ENCODE peak calls at places on chromosomes 12 and 14, in four cellular contexts. W is left ventricle myocardium inferior, V is foreskin fibroblast, O is AG09309. K is an unnamed sample.

GRCh38 chr14:55523321-55523720 is 56.7 kb upstream of the KTN1 start:
- DNase-seq in W (no peak), V (no peak), O (no peak), K (no peak)

GRCh38 chr12:24840046-24840800 is 108.7 kb downstream of the BCAT1 start:
- DNase-seq in W (no peak), V (peak; percentile 61), O (no peak), K (no peak)

GRCh38 chr12:13316847-13317246 is 120.3 kb downstream of the EMP1 start:
- DNase-seq in W (no peak), V (no peak), O (no peak), K (no peak)

GRCh38 chr14:63510538-63510937 is 32.6 kb downstream of the PPP2R5E start:
- DNase-seq in W (no peak), V (no peak), O (no peak), K (no peak)

GRCh38 chr14:99681101-99681831 is 2.8 kb upstream of the CYP46A1 start:
- DNase-seq in W (no peak), V (no peak), O (no peak), K (no peak)

GRCh38 chr12:131311764-131312163 is 358.1 kb downstream of the ADGRD1 start:
- DNase-seq in W (no peak), V (no peak), O (no peak), K (no peak)

GRCh38 chr12:109999649-109999971 is 380 bp downstream of the ANKRD13A start:
- DNase-seq in W (peak; percentile 17), V (no peak), O (no peak), K (no peak)

GRCh38 chr12:51388826-51389225 is 2.4 kb downstream of the GALNT6 start:
- DNase-seq in W (no peak), V (peak; percentile 54), O (no peak), K (no peak)

GRCh38 chr14:41872906-41873305 is 266.2 kb downstream of the LRFN5 start:
- DNase-seq in W (no peak), V (peak; percentile 44), O (no peak), K (no peak)

GRCh38 chr14:99187858-99188257 is 84.1 kb downstream of the BCL11B start:
- DNase-seq in W (no peak), V (no peak), O (no peak), K (no peak)

GRCh38 chr12:57470970-57471656 is 8.6 kb downstream of the ARHGAP9 start:
- DNase-seq in W (no peak), V (no peak), O (no peak), K (no peak)

GRCh38 chr12:131831021-131831571 is 2.9 kb downstream of the MMP17 start:
- DNase-seq in W (no peak), V (peak; percentile 66), O (no peak), K (no peak)

GRCh38 chr12:58148405-58148804 is 207.0 kb downstream of the ATP23 start:
- DNase-seq in W (no peak), V (peak; percentile 36), O (peak; percentile 5), K (peak; percentile 73)

GRCh38 chr12:52551466-52551865 is 1.5 kb downstream of the KRT71 start:
- DNase-seq in W (peak; percentile 36), V (no peak), O (no peak), K (no peak)

GRCh38 chr14:25116607-25117006 is 66.7 kb upstream of the STXBP6 start:
- DNase-seq in W (no peak), V (peak; percentile 55), O (no peak), K (no peak)

GRCh38 chr12:52691076-52691764 is 11.0 kb upstream of the KRT1 start:
- DNase-seq in W (no peak), V (no peak), O (no peak), K (no peak)

GRCh38 chr12:123744836-123745235 is 17.3 kb upstream of the DNAH10 start:
- DNase-seq in W (no peak), V (peak; percentile 11), O (no peak), K (no peak)
- TF ChIP-seq CTCF in W (peak; percentile 32), V (no peak), O (no peak), K (peak; percentile 28)

GRCh38 chr12:79008591-79008990 is 144.0 kb downstream of the SYT1 start:
- DNase-seq in W (no peak), V (no peak), O (no peak), K (no peak)

GRCh38 chr12:79001404-79001803 is 136.8 kb downstream of the SYT1 start:
- DNase-seq in W (no peak), V (no peak), O (no peak), K (no peak)

GRCh38 chr12:79000501-79000900 is 135.9 kb downstream of the SYT1 start:
- DNase-seq in W (no peak), V (peak; percentile 26), O (no peak), K (no peak)

DNA sequence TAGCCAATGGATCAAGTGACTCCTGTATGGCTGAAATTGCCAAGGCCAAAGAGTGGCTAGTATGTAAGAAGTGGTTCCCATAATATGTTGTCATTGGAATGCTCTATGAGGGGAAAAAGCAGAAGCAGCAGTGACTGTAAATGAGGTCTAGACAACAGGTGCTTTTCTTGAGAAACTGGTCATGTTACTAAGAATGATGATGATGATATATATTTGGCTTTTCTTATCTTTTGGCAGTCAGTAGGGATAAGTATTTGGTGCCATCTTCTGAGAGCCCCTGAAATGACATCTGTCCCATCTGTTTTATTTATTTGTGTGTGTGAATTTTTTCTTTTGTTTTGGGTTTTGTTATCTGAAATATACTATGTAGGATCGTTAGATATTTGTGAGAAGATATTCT is 141.7 kb downstream of the SYT1 start:
- DNase-seq in W (no peak), V (peak; percentile 31), O (no peak), K (no peak)
- TF ChIP-seq CTCF in W (no peak), V (no peak), O (peak; percentile 49), K (peak; percentile 15)

GRCh38 chr14:65359503-65359902 is 53.0 kb upstream of the FUT8 start:
- DNase-seq in W (no peak), V (peak; percentile 37), O (no peak), K (no peak)

GRCh38 chr14:65354715-65355114 is 57.8 kb upstream of the FUT8 start:
- DNase-seq in W (no peak), V (no peak), O (no peak), K (no peak)

GRCh38 chr14:65357091-65357490 is 55.4 kb upstream of the FUT8 start:
- DNase-seq in W (peak; percentile 28), V (no peak), O (no peak), K (no peak)

GRCh38 chr14:65354131-65354530 is 58.4 kb upstream of the FUT8 start:
- DNase-seq in W (no peak), V (no peak), O (no peak), K (no peak)

GRCh38 chr14:65356327-65356836 is 56.1 kb upstream of the FUT8 start:
- DNase-seq in W (no peak), V (peak; percentile 79), O (peak; percentile 46), K (peak; percentile 94)
- TF ChIP-seq CTCF in W (no peak), V (no peak), O (no peak), K (no peak)

GRCh38 chr12:27780612-27781408 is 774 bp upstream of the MANSC4 start:
- DNase-seq in W (peak; percentile 14), V (peak; percentile 70), O (no peak), K (no peak)
- TF ChIP-seq CTCF in W (no peak), V (no peak), O (no peak), K (no peak)

DNA sequence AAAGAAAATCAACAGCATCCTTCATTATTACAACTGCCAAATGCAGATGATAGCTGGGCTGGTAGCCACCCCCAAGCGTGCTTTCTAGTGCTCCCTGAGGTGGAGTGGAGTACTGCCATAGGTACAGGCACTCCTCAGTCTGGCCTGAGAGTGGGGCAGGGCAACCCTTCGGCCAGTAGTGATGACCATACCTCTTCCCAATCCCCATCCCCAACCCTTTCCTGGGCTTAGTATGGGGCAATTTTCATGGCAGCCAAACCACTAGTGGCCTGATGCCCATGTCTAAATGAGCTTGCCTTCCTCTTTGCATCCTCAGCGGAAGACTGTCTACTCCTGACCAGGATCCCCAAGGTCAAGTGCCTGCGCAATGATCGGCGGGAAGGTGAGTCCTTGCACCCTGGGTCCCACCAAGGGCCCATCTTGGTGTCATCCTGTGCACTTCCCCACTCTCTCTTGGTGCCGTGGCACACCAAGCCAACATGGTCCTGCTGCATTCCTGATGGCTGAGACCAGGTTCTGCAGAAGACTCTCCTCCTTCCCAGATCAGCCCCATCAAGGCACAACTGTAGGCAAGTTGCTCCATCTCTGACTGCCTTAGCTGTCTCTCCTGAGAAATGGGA is 65.8 kb downstream of the GALNT16 start:
- DNase-seq in W (no peak), V (no peak), O (no peak), K (no peak)
- TF ChIP-seq CTCF in W (no peak), V (no peak), O (no peak), K (no peak)

DNA sequence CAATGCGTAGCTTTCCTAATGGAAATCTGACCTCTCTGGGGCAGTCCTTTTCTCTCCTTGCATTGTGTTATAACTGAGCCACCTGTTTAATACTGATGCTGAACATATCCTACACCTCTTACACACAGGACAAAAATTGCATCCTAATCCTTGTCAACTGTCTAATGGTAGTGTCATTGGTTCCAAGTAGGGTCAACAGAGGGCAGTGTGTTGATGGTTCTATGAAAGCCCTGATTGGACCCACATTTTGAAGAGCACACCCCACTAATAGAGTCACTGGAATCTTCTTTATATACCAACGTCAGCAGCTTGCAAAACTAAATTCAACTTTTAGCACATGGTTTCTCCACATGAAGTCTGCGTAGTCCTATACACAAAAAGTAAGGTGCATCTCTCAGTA is 148.2 kb downstream of the SLC25A21 start:
- DNase-seq in W (no peak), V (no peak), O (no peak), K (no peak)
- TF ChIP-seq CTCF in W (no peak), V (no peak), O (no peak), K (peak; percentile 4)

DNA sequence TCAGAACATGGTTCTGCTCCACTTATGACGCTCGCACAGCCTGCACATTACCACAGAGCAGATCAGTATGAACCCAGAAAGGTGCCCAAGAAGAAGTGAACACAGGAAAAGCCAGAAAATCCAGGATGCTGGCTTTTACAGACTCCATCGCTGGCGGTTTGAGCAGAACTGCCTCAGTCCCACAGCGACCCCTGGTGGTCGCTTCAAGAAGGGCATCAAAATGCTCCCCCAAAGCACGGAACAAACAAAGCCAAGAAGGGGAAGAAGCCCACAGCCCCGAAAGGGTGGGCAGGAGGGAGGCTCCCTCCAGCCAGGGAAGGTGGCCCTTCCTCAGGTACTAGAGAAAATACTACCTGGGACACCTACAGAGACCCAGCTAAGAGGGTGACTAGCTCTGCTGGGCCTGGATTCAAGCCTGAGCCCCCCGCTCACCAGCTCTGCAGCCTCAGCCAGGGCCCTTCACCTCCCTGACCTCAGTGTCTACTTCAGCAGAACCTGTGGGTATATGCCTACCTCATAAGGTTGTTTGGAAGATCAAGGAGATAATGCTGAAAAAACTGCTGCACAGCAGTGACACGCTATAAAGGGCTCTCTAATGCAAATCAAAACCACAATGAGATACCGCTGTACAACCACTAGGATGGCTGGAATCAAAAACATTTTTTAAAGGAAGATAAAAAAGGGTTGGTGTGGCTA is 98.1 kb downstream of the NCOR2 start:
- DNase-seq in W (no peak), V (no peak), O (no peak), K (no peak)
- TF ChIP-seq CTCF in W (peak; percentile 70), V (peak; percentile 59), O (peak; percentile 64), K (peak; percentile 70)

GRCh38 chr12:79587368-79587767 is 103.4 kb downstream of the PAWR start:
- DNase-seq in W (no peak), V (no peak), O (no peak), K (no peak)

GRCh38 chr12:79595273-79595672 is 95.5 kb downstream of the PAWR start:
- DNase-seq in W (no peak), V (no peak), O (no peak), K (no peak)

GRCh38 chr12:79592865-79593264 is 97.9 kb downstream of the PAWR start:
- DNase-seq in W (no peak), V (no peak), O (no peak), K (no peak)

GRCh38 chr12:79591988-79592387 is 98.8 kb downstream of the PAWR start:
- DNase-seq in W (no peak), V (no peak), O (no peak), K (no peak)

GRCh38 chr12:79590751-79591150 is 100.0 kb downstream of the PAWR start:
- DNase-seq in W (no peak), V (no peak), O (no peak), K (no peak)
- TF ChIP-seq CTCF in W (no peak), V (no peak), O (no peak), K (no peak)

GRCh38 chr12:80186727-80187217 is 87.4 kb downstream of the OTOGL start:
- DNase-seq in W (no peak), V (peak; percentile 94), O (peak; percentile 85), K (peak; percentile 65)
- TF ChIP-seq CTCF in W (peak; percentile 86), V (peak; percentile 77), O (peak; percentile 81), K (peak; percentile 79)